ENCODE peak calls at places on chromosome 11, in seven cellular contexts. A is fibroblast of the aortic adventitia; C is brain microvascular endothelial cell; W is B cell; S is astrocyte of the cerebellum; D is heart right ventricle; F is CD8-positive, alpha-beta memory T cell. I is an unnamed sample.

GRCh38 chr11:3971756-3972404 is 116.4 kb downstream of the STIM1 start:
- DNase-seq in F (no peak), D (no peak), C (no peak), W (no peak), S (no peak), A (peak; percentile 38), I (no peak)

GRCh38 chr11:94593030-94593429 is 25.9 kb downstream of the PIWIL4 start:
- DNase-seq in F (no peak), A (peak; percentile 41), D (no peak), C (peak; percentile 34), S (no peak), W (no peak), I (no peak)

GRCh38 chr11:60777572-60777971 is 7.6 kb upstream of the MS4A10 start:
- DNase-seq in W (no peak), S (peak; percentile 28), C (peak; percentile 95), A (peak; percentile 77), D (peak; percentile 44), F (no peak), I (no peak)

GRCh38 chr11:130166457-130166784 is 6.8 kb downstream of the ST14 start:
- DNase-seq in W (peak; percentile 72), F (no peak), A (peak; percentile 93), C (peak; percentile 98), D (no peak), S (peak; percentile 75), I (no peak)

GRCh38 chr11:78567209-78567608 is 7.5 kb downstream of the NARS2 start:
- DNase-seq in S (peak; percentile 74), A (peak; percentile 57), F (no peak), D (no peak), C (peak; percentile 46), W (no peak), I (no peak)

GRCh38 chr11:17273668-17274321 is 2.7 kb upstream of the NUCB2 start:
- DNase-seq in F (no peak), W (peak; percentile 2), D (no peak), C (no peak), A (no peak), S (no peak), I (no peak)

GRCh38 chr11:3824714-3825472 is 15.9 kb downstream of the RHOG start:
- DNase-seq in F (peak; percentile 72), C (peak; percentile 47), D (peak; percentile 58), W (peak; percentile 83), S (no peak), A (peak; percentile 16), I (peak; percentile 32)

GRCh38 chr11:78860720-78861422 is 286.2 kb upstream of the NARS2 start:
- DNase-seq in F (no peak), W (no peak), D (peak; percentile 20), C (peak; percentile 35), S (peak; percentile 16), A (peak; percentile 53), I (no peak)

GRCh38 chr11:2156416-2157182 is 4.4 kb downstream of the INS start:
- DNase-seq in D (peak; percentile 64), A (peak; percentile 42), S (peak; percentile 27), F (no peak), W (peak; percentile 52), C (peak; percentile 62), I (peak; percentile 57)

GRCh38 chr11:73648629-73649046 is 2.3 kb downstream of the PLEKHB1 start:
- DNase-seq in D (no peak), A (no peak), C (no peak), W (no peak), S (no peak), F (no peak), I (no peak)

GRCh38 chr11:132888226-132888625 is 644.1 kb downstream of the OPCML start:
- DNase-seq in C (no peak), S (no peak), W (no peak), A (no peak), F (no peak), D (no peak), I (no peak)

GRCh38 chr11:29943347-29943746 is 73.5 kb downstream of the KCNA4 start:
- DNase-seq in F (no peak), S (no peak), C (no peak), D (no peak), W (no peak), A (no peak), I (no peak)